ENCODE peak calls at places on chromosomes 11 and 22, in five cellular contexts. K is body of pancreas, M is H9, R is right atrium auricular region, Q is transverse colon. F is an unnamed sample. For H3K4me1 and H3K27me3, the result is how much of the 10 kb centered on the place peaks cover.

GRCh38 chr11:64765841-64766682 is 6.3 kb upstream of the PYGM start:
- DNase-seq in K (peak), M (peak), R (no peak), Q (no peak), F (peak)

GRCh38 chr11:15923169-15923568 is 433.2 kb downstream of the SOX6 start:
- DNase-seq in K (no peak), M (no peak), R (no peak), Q (no peak), F (no peak)

GRCh38 chr11:3956038-3956437 is 100.6 kb downstream of the STIM1 start:
- DNase-seq in K (no peak), M (no peak), R (no peak), Q (no peak), F (no peak)

GRCh38 chr11:27120211-27120610 is 79.6 kb downstream of the BBOX1 start:
- DNase-seq in K (no peak), M (no peak), R (no peak), Q (no peak), F (no peak)

GRCh38 chr11:12090761-12091261 is 19.6 kb upstream of the MICAL2 start:
- DNase-seq in K (peak), M (no peak), R (no peak), Q (peak), F (no peak)

GRCh38 chr11:57764972-57765371 is 3.4 kb downstream of the CTNND1 start:
- DNase-seq in K (no peak), M (no peak), R (no peak), Q (no peak), F (no peak)

GRCh38 chr22:36433318-36434231 is 45.8 kb upstream of the MYH9 start:
- DNase-seq in K (peak), M (no peak), R (no peak), Q (peak), F (no peak)

GRCh38 chr11:94664336-94664735 is 97.2 kb downstream of the PIWIL4 start:
- DNase-seq in K (peak), M (no peak), R (no peak), Q (no peak), F (no peak)

GRCh38 chr22:42841444-42841843 is 15.6 kb downstream of the ARFGAP3 start:
- DNase-seq in K (no peak), M (no peak), R (no peak), Q (no peak), F (no peak)

GRCh38 chr11:1844221-1845094 is 5.7 kb downstream of the TNNI2 start:
- DNase-seq in K (no peak), M (no peak), R (peak), Q (peak), F (peak)

GRCh38 chr22:30879398-30879797 is 89.2 kb downstream of the MORC2 start:
- DNase-seq in K (no peak), M (no peak), R (no peak), Q (no peak), F (no peak)

GRCh38 chr11:3605721-3606324 is 36.0 kb downstream of the ART5 start:
- DNase-seq in K (no peak), M (no peak), R (no peak), Q (no peak), F (no peak)

GRCh38 chr11:36622431-36623136 is 24.5 kb upstream of the RAG2 start:
- DNase-seq in K (no peak), M (no peak), R (no peak), Q (no peak), F (no peak)

GRCh38 chr11:67584205-67584880 is 731 bp downstream of the GSTP1 start:
- DNase-seq in K (peak), M (no peak), R (peak), Q (peak), F (peak)

GRCh38 chr22:46055176-46055850 is 78.4 kb upstream of the WNT7B start:
- DNase-seq in K (peak), M (no peak), R (no peak), Q (peak), F (peak)

GRCh38 chr11:17445240-17445795 is 31.3 kb downstream of the ABCC8 start:
- DNase-seq in K (no peak), M (no peak), R (no peak), Q (no peak), F (no peak)

GRCh38 chr11:32870676-32871075 is 21.9 kb upstream of the QSER1 start:
- DNase-seq in K (no peak), M (peak), R (no peak), Q (no peak), F (no peak)

GRCh38 chr11:122769126-122769780 is 69.0 kb upstream of the CRTAM start:
- DNase-seq in K (no peak), M (no peak), R (no peak), Q (no peak), F (no peak)

GRCh38 chr11:20041499-20041898 is 118.8 kb downstream of the DBX1 start:
- DNase-seq in K (no peak), M (no peak), R (no peak), Q (no peak), F (no peak)

GRCh38 chr11:111592491-111592890 is 9.8 kb upstream of the SIK2 start:
- DNase-seq in K (no peak), M (no peak), R (no peak), Q (no peak), F (no peak)

GRCh38 chr22:17944205-17944725 is 80.1 kb downstream of the MICAL3 start:
- DNase-seq in K (no peak), M (no peak), R (no peak), Q (no peak), F (no peak)

GRCh38 chr22:49983148-49984042 is 22.8 kb downstream of the PIM3 start:
- DNase-seq in K (peak), M (peak), R (no peak), Q (no peak), F (no peak)

GRCh38 chr22:31651667-31652066 is 10.3 kb downstream of the PISD start:
- DNase-seq in K (no peak), M (no peak), R (no peak), Q (no peak), F (no peak)

GRCh38 chr11:59556883-59557205 is 45.5 kb downstream of the OR4D9 start:
- DNase-seq in K (no peak), M (peak), R (no peak), Q (no peak), F (no peak)

GRCh38 chr22:21922370-21923162 is 30.1 kb downstream of the PPM1F start:
- DNase-seq in K (no peak), M (no peak), R (no peak), Q (no peak), F (no peak)

GRCh38 chr22:32911526-32911925 is 110.0 kb downstream of the TIMP3 start:
- DNase-seq in K (no peak), M (no peak), R (no peak), Q (no peak), F (no peak)

GRCh38 chr22:29344137-29344536 is 28.6 kb upstream of the RASL10A start:
- DNase-seq in K (peak), M (no peak), R (no peak), Q (peak), F (peak)

GRCh38 chr11:2940930-2941821 is 12.0 kb upstream of the PHLDA2 start:
- DNase-seq in K (peak), M (no peak), R (no peak), Q (peak), F (no peak)

GRCh38 chr11:75028321-75029097 is 39.8 kb downstream of the NEU3 start:
- DNase-seq in K (no peak), M (peak), R (no peak), Q (no peak), F (no peak)

GRCh38 chr11:106306942-106307341 is 229.5 kb downstream of the AASDHPPT start:
- DNase-seq in K (no peak), M (no peak), R (no peak), Q (no peak), F (no peak)

GRCh38 chr11:19907839-19908238 is 195.2 kb downstream of the NAV2 start:
- DNase-seq in K (peak), M (no peak), R (no peak), Q (no peak), F (peak)

GRCh38 chr11:17014774-17015638 is 792 bp upstream of the PLEKHA7 start:
- DNase-seq in K (peak), M (peak), R (no peak), Q (peak), F (no peak)

GRCh38 chr11:65615950-65616574 is 486 bp downstream of the PCNX3 start:
- DNase-seq in K (no peak), M (no peak), R (no peak), Q (no peak), F (no peak)

GRCh38 chr11:61554172-61554988 is 26.5 kb downstream of the SYT7 start:
- DNase-seq in K (no peak), M (no peak), R (no peak), Q (no peak), F (no peak)

GRCh38 chr11:61555978-61556377 is 24.9 kb downstream of the SYT7 start:
- DNase-seq in K (no peak), M (no peak), R (no peak), Q (no peak), F (no peak)

GRCh38 chr11:61553373-61554171 is 27.3 kb downstream of the SYT7 start:
- DNase-seq in K (no peak), M (no peak), R (no peak), Q (no peak), F (no peak)

GRCh38 chr11:61556621-61557020 is 24.3 kb downstream of the SYT7 start:
- DNase-seq in K (no peak), M (no peak), R (no peak), Q (no peak), F (no peak)

DNA sequence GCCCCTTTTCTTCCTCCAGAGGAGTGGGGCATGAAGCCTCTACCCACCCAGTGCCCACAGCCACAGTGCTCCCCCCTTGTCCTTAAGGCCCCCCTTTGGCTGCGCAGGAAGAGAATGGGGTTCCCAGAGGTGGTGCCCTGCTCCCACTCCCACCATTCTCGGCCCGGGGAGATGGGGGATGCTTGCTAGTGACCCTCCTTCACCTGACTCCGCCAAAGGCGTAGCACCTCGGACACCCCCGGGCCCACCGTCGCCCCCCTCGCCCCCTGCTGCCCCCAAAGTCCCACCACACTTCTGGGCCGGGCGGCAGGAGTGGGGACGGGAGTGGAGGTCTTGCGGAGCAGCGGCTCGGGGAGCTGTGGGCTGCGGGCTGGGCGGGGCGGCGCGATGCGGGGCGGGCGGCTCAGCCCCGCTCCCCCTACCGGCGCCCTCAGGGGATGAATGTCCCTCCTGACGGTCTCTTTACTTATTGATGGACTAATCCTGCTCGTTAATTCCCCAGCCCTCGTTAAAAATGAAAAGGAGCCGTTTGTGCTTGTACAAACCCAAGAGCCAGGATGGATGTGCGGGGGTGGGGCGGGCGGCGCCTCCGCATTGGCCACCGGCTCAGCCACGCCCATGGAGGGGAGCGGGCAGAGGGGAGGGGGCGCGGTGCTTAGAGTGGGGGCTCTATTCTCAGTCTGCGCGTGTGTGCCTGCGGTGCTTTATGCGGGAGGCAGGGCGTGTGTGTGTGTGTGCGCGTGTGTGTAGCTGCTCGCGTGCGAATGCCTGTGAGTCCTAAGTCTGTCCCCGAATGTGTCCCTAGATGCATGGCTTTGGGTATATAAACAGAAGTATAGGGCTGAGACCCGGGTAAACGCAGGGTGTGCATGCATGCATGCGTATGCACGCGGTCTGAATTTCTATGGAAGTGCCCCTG is 25.6 kb downstream of the SYT7 start:
- DNase-seq in K (no peak), M (peak), R (no peak), Q (no peak), F (no peak)
- TF ChIP-seq CTCF in K (no peak), M (peak), R (no peak), Q (no peak), F (no peak)

DNA sequence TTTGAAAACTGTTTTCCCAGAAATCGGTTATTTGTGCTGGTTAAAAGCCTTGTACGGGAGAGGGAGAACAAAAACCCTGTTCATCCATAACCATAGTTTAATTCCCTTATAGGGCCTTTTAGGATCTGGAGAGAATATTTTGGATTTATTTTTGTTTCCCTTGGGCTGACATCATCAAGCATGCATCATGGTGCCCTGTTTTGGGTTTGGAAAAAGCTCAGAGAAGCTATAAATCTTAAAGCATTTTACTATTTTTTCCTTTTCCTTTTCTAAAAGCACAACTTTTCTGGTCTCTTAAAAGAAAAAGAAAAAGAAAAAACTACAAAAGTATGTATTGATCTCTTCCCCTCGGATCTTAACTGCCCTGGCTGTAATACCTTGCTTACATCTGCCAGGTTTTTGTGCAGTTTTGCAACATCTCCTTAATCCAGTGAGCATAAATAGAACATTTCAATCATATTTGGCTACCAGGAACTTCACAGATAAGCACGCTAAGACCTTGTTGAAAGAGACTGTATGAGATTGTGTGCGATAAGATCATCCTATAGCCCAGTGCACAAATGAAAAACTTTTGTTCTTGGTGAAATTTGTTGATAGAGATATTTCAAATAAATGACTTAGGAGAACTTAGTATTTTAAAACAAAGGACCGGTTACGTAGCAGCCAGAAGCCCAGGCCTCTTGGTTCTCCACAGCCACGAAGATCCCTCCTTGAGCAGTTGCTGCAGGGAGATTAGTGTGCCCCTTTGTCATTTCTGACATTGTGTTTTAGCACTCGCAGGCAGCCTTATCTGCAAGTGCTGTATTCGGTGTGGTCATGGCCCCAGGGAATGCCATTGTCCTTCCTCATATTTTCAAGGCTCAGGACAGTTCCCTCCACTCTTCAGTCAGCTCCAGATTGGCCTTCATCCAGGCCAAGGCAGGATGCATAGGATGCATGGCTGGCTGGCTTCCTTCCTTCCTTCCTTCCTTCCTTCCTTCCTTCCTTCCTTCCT is 88.2 kb downstream of the ZBTB16 start:
- DNase-seq in K (peak), M (no peak), R (no peak), Q (no peak), F (peak)
- H3K4me1 ChIP-seq in K (half or more), M (under half), R (half or more), Q (half or more), F (half or more)

GRCh38 chr11:120601566-120601965 is 90.0 kb downstream of the GRIK4 start:
- DNase-seq in K (no peak), M (no peak), R (no peak), Q (no peak), F (no peak)
- H3K27me3 ChIP-seq in K (under half), M (under half), R (under half), Q (under half), F (under half)

GRCh38 chr22:41254230-41254629 is 13.5 kb upstream of the CHADL start:
- DNase-seq in K (no peak), M (no peak), R (no peak), Q (no peak), F (no peak)

GRCh38 chr22:41257696-41258095 is 17.0 kb upstream of the CHADL start:
- DNase-seq in K (no peak), M (no peak), R (no peak), Q (no peak), F (no peak)

GRCh38 chr22:41256898-41257260 is 16.1 kb upstream of the CHADL start:
- DNase-seq in K (no peak), M (no peak), R (no peak), Q (no peak), F (no peak)

GRCh38 chr22:41252365-41252764 is 11.6 kb upstream of the CHADL start:
- DNase-seq in K (no peak), M (no peak), R (no peak), Q (no peak), F (no peak)

DNA sequence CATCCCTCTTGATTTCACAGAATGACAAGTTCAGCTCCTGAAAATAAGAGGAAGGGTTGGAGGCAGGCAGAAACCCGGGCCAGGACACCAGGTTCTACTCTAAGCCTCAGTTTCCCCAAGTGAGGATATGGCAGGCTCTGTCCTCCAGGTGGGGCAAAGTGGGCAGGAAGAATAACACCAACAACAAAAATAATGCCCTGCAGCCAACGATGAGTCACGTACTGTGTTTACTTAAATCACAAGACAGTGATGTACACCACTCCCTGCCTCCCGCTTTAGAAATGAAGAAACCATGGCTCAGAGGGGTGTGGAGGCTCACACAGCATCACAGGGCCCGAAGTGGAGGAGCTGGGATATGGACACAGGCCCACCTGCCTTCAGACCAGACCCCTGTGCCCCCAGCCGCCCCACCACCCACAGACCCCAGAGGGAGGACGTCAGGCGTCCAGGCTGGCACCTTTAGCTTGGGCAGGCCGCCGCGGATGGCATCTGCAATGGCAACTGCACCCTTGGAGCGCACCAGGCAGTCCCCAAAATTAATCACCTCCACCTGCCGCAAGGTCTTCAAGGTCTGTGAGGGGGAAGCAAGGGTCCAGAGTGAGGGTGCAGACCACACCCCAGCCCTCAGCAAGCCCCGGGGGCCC is 15.6 kb upstream of the CHADL start:
- DNase-seq in K (no peak), M (no peak), R (no peak), Q (no peak), F (no peak)
- TF ChIP-seq CTCF in K (no peak), M (no peak), R (no peak), Q (no peak), F (no peak)

GRCh38 chr11:576791-577610 is 731 bp downstream of the PHRF1 start:
- DNase-seq in K (peak), M (no peak), R (no peak), Q (no peak), F (no peak)
- H3K4me1 ChIP-seq in K (half or more), M (under half), R (half or more), Q (under half), F (half or more)

GRCh38 chr22:19721486-19722172 is 1.7 kb upstream of the GP1BB start:
- DNase-seq in K (no peak), M (no peak), R (no peak), Q (no peak), F (no peak)

GRCh38 chr22:19719488-19720021 is 3.8 kb upstream of the GP1BB start:
- DNase-seq in K (no peak), M (no peak), R (no peak), Q (no peak), F (no peak)

GRCh38 chr22:19722175-19722914 is 994 bp upstream of the GP1BB start:
- DNase-seq in K (no peak), M (peak), R (no peak), Q (no peak), F (no peak)

GRCh38 chr22:19720150-19720827 is 3.0 kb upstream of the GP1BB start:
- DNase-seq in K (no peak), M (no peak), R (no peak), Q (no peak), F (no peak)

GRCh38 chr22:19720999-19721485 is 2.3 kb upstream of the GP1BB start:
- DNase-seq in K (no peak), M (no peak), R (no peak), Q (no peak), F (no peak)
- H3K27me3 ChIP-seq in K (under half), M (half or more), R (under half), Q (half or more), F (under half)

GRCh38 chr11:117381481-117381880 is 53.8 kb downstream of the CEP164 start:
- DNase-seq in K (no peak), M (no peak), R (no peak), Q (no peak), F (no peak)
- TF ChIP-seq CTCF in K (no peak), M (no peak), R (no peak), Q (no peak), F (no peak)